ENCODE peak calls at places on chromosome 16, in six cellular contexts. C is T-helper 2 cell, B is GM13976, X is LHCN-M2, G is ovary, A is anterior cingulate cortex. D is an unnamed sample.
A peak's percentile ranks its signal among the peaks of the same experiment; 100 is the strongest.

GRCh38 chr16:87075319-87075860 is 241.8 kb downstream of the C16orf95 start:
- DNase-seq in C (no peak), B (no peak), X (no peak), G (no peak), A (no peak), D (no peak)

GRCh38 chr16:65722429-65722828 is 600.6 kb upstream of the CDH11 start:
- DNase-seq in C (no peak), B (no peak), X (no peak), G (no peak), A (no peak), D (no peak)

GRCh38 chr16:75921281-75921680 is 195.0 kb upstream of the CPHXL start:
- DNase-seq in C (no peak), B (no peak), X (no peak), G (no peak), A (no peak), D (no peak)

GRCh38 chr16:5642470-5642869 is 544.9 kb upstream of the EEF2KMT start:
- DNase-seq in C (no peak), B (no peak), X (no peak), G (no peak), A (no peak), D (no peak)

GRCh38 chr16:79169239-79169638 is 431.3 kb downstream of the MAF start:
- DNase-seq in C (no peak), B (no peak), X (peak; percentile 5), G (no peak), A (no peak), D (no peak)

GRCh38 chr16:72481419-72481818 is 309.5 kb upstream of the PMFBP1 start:
- DNase-seq in C (no peak), B (no peak), X (peak; percentile 52), G (no peak), A (no peak), D (no peak)

GRCh38 chr16:31010539-31010938 is at the start of gene STX1B:
- DNase-seq in C (peak; percentile 27), B (no peak), X (no peak), G (no peak), A (peak; percentile 48), D (no peak)

GRCh38 chr16:75653926-75654325 is 6.4 kb downstream of the TERF2IP start:
- DNase-seq in C (no peak), B (no peak), X (peak; percentile 18), G (no peak), A (no peak), D (no peak)

GRCh38 chr16:16151315-16151714 is 72.0 kb downstream of the ABCC6 start:
- DNase-seq in C (no peak), B (no peak), X (no peak), G (no peak), A (no peak), D (peak; percentile 3)

GRCh38 chr16:3945751-3946603 is 65.5 kb upstream of the CREBBP start:
- DNase-seq in C (no peak), B (no peak), X (peak; percentile 98), G (no peak), A (no peak), D (peak; percentile 53)

GRCh38 chr16:678858-679807 is 1.1 kb upstream of the STUB1 start:
- DNase-seq in C (peak; percentile 49), B (peak; percentile 64), X (no peak), G (peak; percentile 83), A (peak; percentile 77), D (peak; percentile 86)

GRCh38 chr16:77236063-77236511 is 36.9 kb downstream of the SYCE1L start:
- DNase-seq in C (peak; percentile 76), B (peak; percentile 85), X (peak; percentile 66), G (peak; percentile 92), A (peak; percentile 72), D (peak; percentile 90)

GRCh38 chr16:48959204-48959603 is 322.4 kb downstream of the CBLN1 start:
- DNase-seq in C (no peak), B (no peak), X (peak; percentile 53), G (no peak), A (no peak), D (no peak)

GRCh38 chr16:85390511-85391174 is 222.5 kb upstream of the GSE1 start:
- DNase-seq in C (no peak), B (no peak), X (peak; percentile 90), G (peak; percentile 73), A (no peak), D (peak; percentile 80)

GRCh38 chr16:2457267-2457666 is 2.6 kb upstream of the TEDC2 start:
- DNase-seq in C (no peak), B (no peak), X (no peak), G (no peak), A (no peak), D (no peak)

GRCh38 chr16:87266846-87267245 is 50.3 kb downstream of the C16orf95 start:
- DNase-seq in C (no peak), B (no peak), X (no peak), G (no peak), A (no peak), D (no peak)

GRCh38 chr16:85524630-85525463 is 88.3 kb upstream of the GSE1 start:
- DNase-seq in C (no peak), B (no peak), X (peak; percentile 65), G (no peak), A (no peak), D (peak; percentile 64)

GRCh38 chr16:67227567-67227921 is 614 bp downstream of the TMEM208 start:
- DNase-seq in C (no peak), B (no peak), X (no peak), G (no peak), A (no peak), D (no peak)

GRCh38 chr16:74573622-74574021 is 33.3 kb downstream of the GLG1 start:
- DNase-seq in C (no peak), B (no peak), X (no peak), G (no peak), A (no peak), D (no peak)

GRCh38 chr16:87715658-87716057 is 50.1 kb downstream of the KLHDC4 start:
- DNase-seq in C (no peak), B (no peak), X (peak; percentile 22), G (no peak), A (no peak), D (no peak)